ENCODE peak calls at places on chromosomes 2 and 18, in four cellular contexts. N, H, J and S are unnamed samples.

GRCh38 chr2:51441786-51442185 is 409.9 kb upstream of the NRXN1 start:
- DNase-seq in J (no peak), H (no peak), N (no peak), S (no peak)

GRCh38 chr2:80117401-80117800 is 187.2 kb downstream of the LRRTM1 start:
- DNase-seq in N (no peak), H (no peak), J (no peak), S (no peak)

GRCh38 chr2:204686415-204686814 is 141.1 kb downstream of the PARD3B start:
- DNase-seq in J (no peak), H (no peak), N (no peak), S (no peak)

GRCh38 chr2:191854385-191855372 is 7.8 kb upstream of the CAVIN2 start:
- DNase-seq in H (no peak), N (no peak), J (peak), S (no peak)

GRCh38 chr2:240600451-240600961 is 14.0 kb downstream of the CAPN10 start:
- DNase-seq in N (peak), J (no peak), H (no peak), S (peak)

GRCh38 chr2:203687161-203687560 is 19.3 kb upstream of the CD28 start:
- DNase-seq in H (no peak), J (peak), N (no peak), S (no peak)

GRCh38 chr2:10329584-10329879 is 26.8 kb downstream of the HPCAL1 start:
- DNase-seq in N (no peak), J (no peak), H (no peak), S (no peak)

GRCh38 chr2:42999856-43000241 is 207.5 kb upstream of the HAAO start:
- DNase-seq in J (no peak), H (no peak), N (no peak), S (peak)

GRCh38 chr18:50395093-50395492 is 20.2 kb downstream of the SKA1 start:
- DNase-seq in N (no peak), J (no peak), H (no peak), S (no peak)

GRCh38 chr2:157967856-157968255 is 91.7 kb upstream of the ACVR1 start:
- DNase-seq in J (no peak), H (no peak), N (no peak), S (no peak)

GRCh38 chr2:55899881-55900280 is 23.7 kb downstream of the EFEMP1 start:
- DNase-seq in J (peak), N (no peak), H (no peak), S (no peak)

GRCh38 chr2:134207589-134208209 is 46.2 kb upstream of the MGAT5 start:
- DNase-seq in H (peak), J (no peak), N (no peak), S (no peak)

GRCh38 chr2:12948231-12948962 is 231.7 kb downstream of the TRIB2 start:
- DNase-seq in J (peak), H (no peak), N (no peak), S (no peak)

GRCh38 chr18:76491436-76491800 is 3.6 kb downstream of the ZNF516 start:
- DNase-seq in J (peak), N (peak), H (peak), S (no peak)

GRCh38 chr2:153935511-153935910 is 63.8 kb downstream of the GALNT13 start:
- DNase-seq in H (no peak), N (no peak), J (no peak), S (no peak)

GRCh38 chr2:142881619-142882018 is 4.2 kb downstream of the KYNU start:
- DNase-seq in H (no peak), J (no peak), N (no peak), S (no peak)

GRCh38 chr2:224691563-224691962 is 24.6 kb downstream of the CCDC195 start:
- DNase-seq in H (no peak), J (no peak), N (no peak), S (no peak)

GRCh38 chr2:69911985-69912563 is 2.8 kb upstream of the MXD1 start:
- DNase-seq in J (peak), H (peak), N (no peak), S (no peak)

GRCh38 chr2:70991142-70991541 is 3.5 kb downstream of the TEX261 start:
- DNase-seq in J (no peak), H (no peak), N (peak), S (no peak)

GRCh38 chr2:163751696-163752095 is 15.9 kb upstream of the FIGN start:
- DNase-seq in J (no peak), H (no peak), N (no peak), S (no peak)

GRCh38 chr18:63162271-63163014 is 157.1 kb downstream of the BCL2 start:
- DNase-seq in N (no peak), H (no peak), J (peak), S (no peak)

GRCh38 chr2:64730551-64731305 is 77.0 kb upstream of the SERTAD2 start:
- DNase-seq in H (peak), J (peak), N (peak), S (no peak)

GRCh38 chr2:235857613-235858012 is 310.6 kb downstream of the GBX2 start:
- DNase-seq in N (no peak), J (no peak), H (no peak), S (no peak)

GRCh38 chr2:156189143-156189542 is 143.4 kb downstream of the NR4A2 start:
- DNase-seq in J (no peak), N (no peak), H (no peak), S (no peak)

GRCh38 chr2:74414913-74415761 is 6.3 kb downstream of the C2orf81 start:
- DNase-seq in H (peak), N (peak), J (no peak), S (no peak)

GRCh38 chr2:236703310-236703709 is 133.7 kb downstream of the ACKR3 start:
- DNase-seq in H (no peak), N (no peak), J (no peak), S (no peak)

GRCh38 chr18:11955299-11956029 is 25.8 kb upstream of the IMPA2 start:
- DNase-seq in N (peak), H (no peak), J (peak), S (peak)

GRCh38 chr2:147463881-147464520 is 380.8 kb upstream of the ACVR2A start:
- DNase-seq in H (no peak), J (no peak), N (no peak), S (no peak)

GRCh38 chr2:227479865-227480475 is 8.0 kb downstream of the AGFG1 start:
- DNase-seq in H (no peak), N (no peak), J (no peak), S (no peak)
- TF ChIP-seq CTCF in H (peak), N (no peak), J (peak), S (peak)

DNA sequence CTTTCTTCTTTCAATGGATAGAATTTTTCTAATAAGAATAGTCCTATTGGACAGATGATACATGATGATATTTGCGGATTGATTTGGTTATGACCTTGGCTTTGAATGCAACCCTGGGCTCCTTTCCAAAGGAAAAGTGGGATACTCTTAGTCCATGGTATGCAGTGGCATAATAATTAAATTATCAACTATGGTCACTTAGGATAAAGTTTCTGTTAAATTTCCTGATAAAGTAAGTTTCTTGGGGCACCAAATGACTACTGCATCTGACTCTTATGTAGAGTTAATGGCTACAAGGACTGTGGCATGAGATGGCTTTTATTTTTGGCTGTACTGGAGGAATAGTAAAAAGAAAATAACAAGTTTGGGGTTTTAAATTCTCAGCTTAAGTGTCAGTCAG is 126.7 kb downstream of the QPCT start:
- DNase-seq in H (no peak), J (no peak), N (no peak), S (no peak)
- TF ChIP-seq CTCF in H (no peak), J (no peak), N (no peak), S (no peak)

DNA sequence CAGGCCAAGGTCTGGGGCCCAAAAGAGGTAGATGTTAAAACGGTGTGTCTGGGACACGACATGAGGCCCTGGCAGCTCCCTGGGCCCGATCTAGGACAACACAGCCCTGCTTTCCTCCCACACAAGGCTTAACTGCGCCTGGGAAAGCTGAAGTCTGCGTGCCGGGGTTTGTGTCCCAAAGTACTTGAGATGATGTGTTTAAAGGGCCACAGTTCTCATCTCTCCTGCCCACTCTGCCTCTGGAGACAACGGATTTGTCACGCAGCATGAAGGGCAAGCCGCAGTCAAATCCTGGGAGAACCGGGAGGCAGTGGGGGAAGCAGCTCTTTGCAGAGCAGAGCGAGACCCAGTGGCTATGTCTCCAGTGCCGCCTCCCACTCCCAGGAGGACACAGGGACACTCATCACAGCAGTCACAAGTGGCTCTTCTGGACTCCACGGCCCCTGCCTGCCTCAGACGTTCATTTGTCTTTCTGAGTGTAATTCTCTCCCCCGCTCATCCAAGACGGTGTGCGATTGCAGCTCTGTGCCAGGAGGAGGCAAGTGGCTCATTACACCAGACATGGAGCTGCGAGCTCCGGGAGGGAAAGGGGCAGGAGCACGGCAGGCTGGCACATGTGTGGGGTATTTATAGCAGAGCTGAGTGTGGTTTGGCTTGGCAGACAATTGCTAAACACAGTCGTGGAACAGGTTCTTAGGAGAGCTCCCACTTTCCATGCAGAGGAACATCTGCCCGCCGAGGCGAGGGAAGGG is 57.7 kb upstream of the SEMA4C start:
- DNase-seq in J (peak), H (peak), N (peak), S (no peak)
- TF ChIP-seq CTCF in J (no peak), H (peak), N (peak), S (peak)

DNA sequence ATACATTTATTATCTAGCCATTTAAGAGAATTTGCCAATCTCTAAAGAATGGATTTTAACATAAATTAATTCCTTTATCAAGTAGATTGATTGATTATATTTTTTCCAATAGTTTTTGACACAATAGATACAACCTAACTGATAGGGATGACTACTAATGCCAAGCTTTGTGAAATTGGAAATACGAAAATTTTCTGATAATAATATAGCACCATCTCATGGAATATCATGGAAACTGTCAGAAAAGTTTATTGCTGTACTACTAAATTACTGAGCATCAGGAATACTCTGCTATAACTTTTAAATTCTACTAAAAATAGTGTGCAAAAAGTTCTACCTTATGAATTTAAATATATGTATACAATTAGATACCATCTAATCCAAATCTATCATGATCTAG is 101.8 kb upstream of the MAP2 start:
- DNase-seq in J (no peak), N (no peak), H (no peak), S (no peak)
- TF ChIP-seq CTCF in J (no peak), N (no peak), H (peak), S (peak)

GRCh38 chr2:84653302-84653701 is 137.0 kb downstream of the DNAH6 start:
- DNase-seq in H (no peak), N (no peak), J (no peak), S (no peak)
- TF ChIP-seq CTCF in H (no peak), N (no peak), J (no peak), S (peak)